ENCODE peak calls at places on chromosome 5, in four cellular contexts. One of them, this sample, is unnamed.

GRCh38 chr5:158023266-158023665 is 164.3 kb upstream of the CLINT1 start:
- DNase-seq in CD8-positive, alpha-beta memory T cell: no peak
- DNase-seq in iPS DF 6.9: no peak
- DNase-seq in GM23248: peak; percentile 54
- DNase-seq in this sample: no peak

GRCh38 chr5:136028782-136029742 is at the start of gene TGFBI:
- DNase-seq in GM23248: peak; percentile 92
- DNase-seq in iPS DF 6.9: peak; percentile 16
- DNase-seq in CD8-positive, alpha-beta memory T cell: no peak
- DNase-seq in this sample: peak; percentile 18

GRCh38 chr5:66009277-66009676 is 82.9 kb downstream of the ERBIN start:
- DNase-seq in iPS DF 6.9: no peak
- DNase-seq in GM23248: no peak
- DNase-seq in CD8-positive, alpha-beta memory T cell: no peak
- DNase-seq in this sample: no peak

GRCh38 chr5:108858959-108859358 is 111.3 kb downstream of the FER start:
- DNase-seq in GM23248: peak; percentile 66
- DNase-seq in iPS DF 6.9: no peak
- DNase-seq in CD8-positive, alpha-beta memory T cell: no peak
- DNase-seq in this sample: no peak

GRCh38 chr5:180806351-180807011 is 3.9 kb upstream of the MGAT1 start:
- DNase-seq in CD8-positive, alpha-beta memory T cell: no peak
- DNase-seq in iPS DF 6.9: no peak
- DNase-seq in GM23248: no peak
- DNase-seq in this sample: no peak

GRCh38 chr5:21919417-21920022 is 933.6 kb downstream of the CDH12 start:
- DNase-seq in CD8-positive, alpha-beta memory T cell: no peak
- DNase-seq in GM23248: peak; percentile 65
- DNase-seq in iPS DF 6.9: peak; percentile 4
- DNase-seq in this sample: no peak

GRCh38 chr5:138179277-138179857 is 455 bp downstream of the KIF20A start:
- DNase-seq in GM23248: peak; percentile 55
- DNase-seq in iPS DF 6.9: no peak
- DNase-seq in CD8-positive, alpha-beta memory T cell: no peak
- DNase-seq in this sample: no peak

GRCh38 chr5:146068136-146068717 is 37.1 kb downstream of the PLAC8L1 start:
- DNase-seq in iPS DF 6.9: no peak
- DNase-seq in CD8-positive, alpha-beta memory T cell: no peak
- DNase-seq in GM23248: no peak
- DNase-seq in this sample: no peak

GRCh38 chr5:143304836-143305475 is 98.5 kb downstream of the NR3C1 start:
- DNase-seq in iPS DF 6.9: no peak
- DNase-seq in CD8-positive, alpha-beta memory T cell: no peak
- DNase-seq in GM23248: no peak
- DNase-seq in this sample: no peak

GRCh38 chr5:119382167-119382566 is 26.3 kb downstream of the TNFAIP8 start:
- DNase-seq in iPS DF 6.9: no peak
- DNase-seq in GM23248: no peak
- DNase-seq in CD8-positive, alpha-beta memory T cell: no peak
- DNase-seq in this sample: no peak

GRCh38 chr5:179166886-179167841 is 107.0 kb downstream of the ZNF354C start:
- DNase-seq in CD8-positive, alpha-beta memory T cell: peak; percentile 31
- DNase-seq in iPS DF 6.9: peak; percentile 29
- DNase-seq in GM23248: peak; percentile 78
- DNase-seq in this sample: peak; percentile 8

GRCh38 chr5:159098285-159099048 is 1.2 kb downstream of the EBF1 start:
- DNase-seq in GM23248: peak; percentile 38
- DNase-seq in CD8-positive, alpha-beta memory T cell: no peak
- DNase-seq in iPS DF 6.9: no peak
- DNase-seq in this sample: no peak

GRCh38 chr5:150497274-150497988 is 10.5 kb upstream of the NDST1 start:
- DNase-seq in iPS DF 6.9: no peak
- DNase-seq in CD8-positive, alpha-beta memory T cell: no peak
- DNase-seq in GM23248: peak; percentile 99
- DNase-seq in this sample: no peak
- H3K4me1 ChIP-seq in iPS DF 6.9: peaks cover 26% of the 10 kb centered on the region
- H3K4me1 ChIP-seq in CD8-positive, alpha-beta memory T cell: no peaks in the 10 kb centered on the region
- H3K4me1 ChIP-seq in GM23248: peaks cover 67% of the 10 kb centered on the region
- H3K4me1 ChIP-seq in this sample: no peaks in the 10 kb centered on the region

GRCh38 chr5:32435416-32435815 is 9.1 kb downstream of the ZFR start:
- DNase-seq in iPS DF 6.9: no peak
- DNase-seq in CD8-positive, alpha-beta memory T cell: no peak
- DNase-seq in GM23248: no peak
- DNase-seq in this sample: no peak

GRCh38 chr5:32436553-32437262 is 7.8 kb downstream of the ZFR start:
- DNase-seq in iPS DF 6.9: no peak
- DNase-seq in CD8-positive, alpha-beta memory T cell: no peak
- DNase-seq in GM23248: no peak
- DNase-seq in this sample: no peak

GRCh38 chr5:32443145-32443540 is 1.4 kb downstream of the ZFR start:
- DNase-seq in iPS DF 6.9: no peak
- DNase-seq in GM23248: peak; percentile 69
- DNase-seq in CD8-positive, alpha-beta memory T cell: no peak
- DNase-seq in this sample: no peak

GRCh38 chr5:32443541-32444190 is 874 bp downstream of the ZFR start:
- DNase-seq in CD8-positive, alpha-beta memory T cell: peak; percentile 44
- DNase-seq in iPS DF 6.9: no peak
- DNase-seq in GM23248: peak; percentile 71
- DNase-seq in this sample: peak; percentile 43

DNA sequence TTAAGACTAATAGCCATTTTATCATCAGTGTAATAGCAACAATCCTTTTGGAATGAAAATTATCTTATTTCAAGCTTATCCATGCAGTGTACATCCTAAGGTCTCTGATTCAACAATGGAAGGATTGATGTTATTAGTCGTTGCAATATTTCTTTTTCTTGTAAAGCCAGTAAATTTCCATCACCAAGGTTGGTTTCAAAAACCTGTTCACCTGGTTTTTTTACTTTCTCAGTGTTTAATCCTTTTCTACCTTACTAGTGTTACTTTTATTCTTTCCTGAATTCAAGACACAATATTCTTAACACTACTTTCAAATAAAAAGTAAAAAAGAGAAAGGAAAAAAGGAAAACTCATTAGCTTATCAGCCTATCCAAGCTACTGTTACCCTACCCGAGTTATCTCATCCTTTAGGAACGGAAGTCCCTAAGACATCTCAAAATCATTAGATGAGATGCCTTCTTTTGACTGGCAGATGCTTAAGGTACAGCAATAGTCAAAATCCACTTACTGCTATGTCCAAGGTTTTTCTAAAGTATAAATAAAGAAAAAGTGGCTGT is 5.4 kb downstream of the ZFR start:
- DNase-seq in CD8-positive, alpha-beta memory T cell: no peak
- DNase-seq in GM23248: no peak
- DNase-seq in iPS DF 6.9: no peak
- DNase-seq in this sample: no peak
- H3K4me1 ChIP-seq in CD8-positive, alpha-beta memory T cell: peaks cover 54% of the 10 kb centered on the region
- H3K4me1 ChIP-seq in GM23248: peaks cover 20% of the 10 kb centered on the region
- H3K4me1 ChIP-seq in iPS DF 6.9: no peaks in the 10 kb centered on the region
- H3K4me1 ChIP-seq in this sample: peaks cover 14% of the 10 kb centered on the region

DNA sequence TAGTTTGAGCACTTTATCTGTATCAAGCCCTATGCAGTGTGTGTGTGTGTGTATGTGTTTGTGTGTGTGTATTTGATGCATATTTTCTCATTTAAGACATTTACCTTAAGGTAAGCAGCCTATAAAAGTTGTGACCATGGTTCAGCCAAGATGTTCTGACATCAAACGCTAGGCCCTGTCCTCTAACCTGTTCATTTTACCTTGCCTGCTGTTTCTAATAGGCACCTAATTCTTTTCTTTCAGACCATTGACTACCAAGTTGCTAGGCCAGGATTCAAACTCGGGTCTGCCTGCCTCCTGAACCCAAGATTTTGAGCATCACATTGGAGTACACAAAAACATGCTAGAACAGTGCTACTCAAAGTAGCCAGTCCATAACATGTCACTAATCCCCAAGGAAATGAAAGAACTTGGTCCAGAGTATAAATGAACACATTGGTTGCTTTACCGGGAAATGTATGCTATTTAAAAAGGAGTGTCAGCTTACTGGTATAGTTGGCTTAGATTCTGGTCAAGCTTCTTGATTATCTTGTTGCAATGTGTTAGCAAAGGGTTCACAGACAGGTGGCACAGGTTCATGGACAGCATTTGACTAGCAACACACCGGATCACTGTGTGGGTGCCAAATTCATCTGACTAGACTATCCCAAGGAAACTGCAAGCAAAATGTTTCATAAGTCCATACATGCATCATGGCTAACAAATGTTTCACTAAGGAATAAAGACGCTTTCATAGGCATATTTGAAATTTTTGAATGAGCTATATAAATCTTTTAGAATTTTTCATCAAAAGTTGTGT is 274.3 kb downstream of the PLK2 start:
- DNase-seq in CD8-positive, alpha-beta memory T cell: no peak
- DNase-seq in GM23248: peak; percentile 49
- DNase-seq in iPS DF 6.9: no peak
- DNase-seq in this sample: no peak
- H3K4me1 ChIP-seq in CD8-positive, alpha-beta memory T cell: no peaks in the 10 kb centered on the region
- H3K4me1 ChIP-seq in GM23248: peaks cover 62% of the 10 kb centered on the region
- H3K4me1 ChIP-seq in iPS DF 6.9: no peaks in the 10 kb centered on the region
- H3K4me1 ChIP-seq in this sample: no peaks in the 10 kb centered on the region

DNA sequence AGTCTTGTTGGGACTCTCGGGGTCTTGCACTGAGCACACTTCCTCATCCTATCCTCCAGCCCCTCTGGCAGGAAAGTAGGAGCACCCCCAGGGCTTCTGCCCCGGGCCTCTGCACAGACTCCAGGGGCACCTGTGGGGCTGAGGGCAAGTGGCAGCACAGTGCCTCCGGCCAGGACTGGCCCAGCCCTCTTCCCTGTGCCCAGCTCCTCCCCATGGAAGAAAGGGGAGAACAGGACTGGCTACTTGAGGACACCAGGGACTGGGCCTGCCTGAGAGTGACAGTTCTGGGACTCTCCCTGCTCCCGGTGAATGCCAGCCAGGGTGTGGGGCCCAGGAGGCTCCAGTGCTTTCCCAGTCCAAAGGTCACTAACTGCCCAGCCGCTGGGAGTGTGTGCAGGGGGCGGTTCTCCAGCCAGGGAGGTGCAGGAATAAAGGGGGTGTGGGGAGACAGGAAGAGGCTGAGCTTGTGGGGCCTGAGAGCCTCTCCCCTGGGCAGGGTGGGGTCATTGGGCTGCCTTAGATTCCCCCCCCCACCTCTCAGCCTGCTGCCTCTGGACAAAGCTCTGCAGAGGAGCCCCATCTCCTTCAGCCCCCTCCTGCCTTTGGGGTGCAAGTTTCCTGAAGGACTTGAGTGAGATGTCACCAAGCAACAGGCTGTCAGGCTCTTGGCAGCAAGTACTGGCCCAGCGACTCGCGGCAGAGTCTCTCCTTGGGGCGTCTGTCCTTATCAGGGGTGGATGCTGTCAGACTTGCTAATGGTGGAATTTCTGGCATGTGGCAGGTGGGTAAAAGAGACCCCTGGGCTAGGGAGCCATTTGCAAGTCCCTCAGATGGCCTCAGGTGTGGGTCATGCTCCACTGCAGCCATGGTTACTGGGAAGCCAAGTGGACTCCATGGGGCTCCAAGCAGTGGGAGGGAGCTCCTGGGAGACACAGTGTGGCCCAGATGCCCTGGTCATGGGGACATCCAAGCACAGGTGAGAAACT is 19.1 kb upstream of the JADE2 start:
- DNase-seq in iPS DF 6.9: no peak
- DNase-seq in GM23248: peak; percentile 11
- DNase-seq in CD8-positive, alpha-beta memory T cell: no peak
- DNase-seq in this sample: no peak
- H3K4me1 ChIP-seq in iPS DF 6.9: peaks cover 15% of the 10 kb centered on the region
- H3K4me1 ChIP-seq in GM23248: peaks cover 38% of the 10 kb centered on the region
- H3K4me1 ChIP-seq in CD8-positive, alpha-beta memory T cell: peaks cover 26% of the 10 kb centered on the region
- H3K4me1 ChIP-seq in this sample: peaks cover 20% of the 10 kb centered on the region

GRCh38 chr5:171978016-171978415 is 28.4 kb downstream of the FBXW11 start:
- DNase-seq in GM23248: no peak
- DNase-seq in CD8-positive, alpha-beta memory T cell: no peak
- DNase-seq in iPS DF 6.9: no peak
- DNase-seq in this sample: no peak
- H3K4me1 ChIP-seq in GM23248: peaks cover 10% of the 10 kb centered on the region
- H3K4me1 ChIP-seq in CD8-positive, alpha-beta memory T cell: peaks cover 24% of the 10 kb centered on the region
- H3K4me1 ChIP-seq in iPS DF 6.9: peaks cover 9% of the 10 kb centered on the region
- H3K4me1 ChIP-seq in this sample: no peaks in the 10 kb centered on the region

GRCh38 chr5:149273237-149273636 is 1.6 kb downstream of the AFAP1L1 start:
- DNase-seq in iPS DF 6.9: no peak
- DNase-seq in CD8-positive, alpha-beta memory T cell: no peak
- DNase-seq in GM23248: no peak
- DNase-seq in this sample: no peak

GRCh38 chr5:149273950-149274349 is 2.3 kb downstream of the AFAP1L1 start:
- DNase-seq in GM23248: no peak
- DNase-seq in CD8-positive, alpha-beta memory T cell: no peak
- DNase-seq in iPS DF 6.9: no peak
- DNase-seq in this sample: no peak

GRCh38 chr5:149268928-149269557 is 2.6 kb upstream of the AFAP1L1 start:
- DNase-seq in iPS DF 6.9: no peak
- DNase-seq in GM23248: peak; percentile 70
- DNase-seq in CD8-positive, alpha-beta memory T cell: no peak
- DNase-seq in this sample: no peak

GRCh38 chr5:149271195-149271716 is 403 bp upstream of the AFAP1L1 start:
- DNase-seq in GM23248: peak; percentile 35
- DNase-seq in CD8-positive, alpha-beta memory T cell: no peak
- DNase-seq in iPS DF 6.9: no peak
- DNase-seq in this sample: no peak

DNA sequence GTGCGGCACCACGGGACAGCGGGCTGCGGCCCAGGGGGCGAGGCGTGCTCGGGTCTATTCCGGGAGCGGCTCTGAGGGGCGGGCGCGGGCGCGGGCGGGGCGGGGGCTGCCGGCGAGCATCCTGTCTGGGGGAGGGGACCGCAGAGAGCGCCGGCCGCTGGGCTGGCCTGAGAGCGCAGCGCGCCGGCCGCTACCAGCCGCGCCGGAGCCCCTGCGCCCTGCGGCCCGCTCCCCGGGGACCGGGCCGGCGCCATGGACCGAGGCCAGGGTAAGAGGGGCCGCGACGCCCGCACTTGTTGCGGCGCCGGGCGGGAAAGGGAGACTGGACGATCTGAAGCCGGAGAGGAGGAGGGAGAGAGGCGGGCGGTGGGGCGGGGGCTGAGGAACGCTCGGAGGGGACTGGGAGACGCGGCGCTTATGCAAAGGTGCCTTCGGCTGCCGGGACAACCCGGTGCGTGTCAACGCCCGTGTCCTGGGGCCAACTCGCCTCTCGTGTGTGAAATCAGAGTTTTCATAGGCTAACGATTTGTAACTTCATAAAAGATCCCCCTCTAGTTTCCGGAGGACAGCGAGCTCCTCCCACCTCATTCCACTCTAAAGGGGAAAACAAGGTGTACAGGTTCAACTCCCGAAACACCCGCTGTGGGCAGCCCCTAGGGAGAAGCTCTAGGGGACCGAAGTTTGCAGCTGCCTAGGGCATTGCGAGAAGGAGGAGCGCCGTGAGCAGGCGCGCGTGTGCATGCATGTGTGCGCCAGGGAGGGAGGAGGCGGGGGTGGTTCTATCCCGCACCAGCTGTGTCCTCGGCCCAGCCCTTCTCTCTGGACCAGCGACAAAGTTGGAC is at the start of gene AFAP1L1:
- DNase-seq in CD8-positive, alpha-beta memory T cell: no peak
- DNase-seq in GM23248: peak; percentile 77
- DNase-seq in iPS DF 6.9: no peak
- DNase-seq in this sample: no peak
- H3K4me1 ChIP-seq in CD8-positive, alpha-beta memory T cell: no peaks in the 10 kb centered on the region
- H3K4me1 ChIP-seq in GM23248: no peaks in the 10 kb centered on the region
- H3K4me1 ChIP-seq in iPS DF 6.9: no peaks in the 10 kb centered on the region
- H3K4me1 ChIP-seq in this sample: no peaks in the 10 kb centered on the region

GRCh38 chr5:81354093-81354492 is 39.8 kb downstream of the ACOT12 start:
- DNase-seq in iPS DF 6.9: no peak
- DNase-seq in GM23248: no peak
- DNase-seq in CD8-positive, alpha-beta memory T cell: no peak
- DNase-seq in this sample: no peak
- H3K4me1 ChIP-seq in iPS DF 6.9: peaks cover 2% of the 10 kb centered on the region
- H3K4me1 ChIP-seq in GM23248: no peaks in the 10 kb centered on the region
- H3K4me1 ChIP-seq in CD8-positive, alpha-beta memory T cell: no peaks in the 10 kb centered on the region
- H3K4me1 ChIP-seq in this sample: no peaks in the 10 kb centered on the region

GRCh38 chr5:56155085-56155484 is 78.0 kb downstream of the ANKRD55 start:
- DNase-seq in CD8-positive, alpha-beta memory T cell: no peak
- DNase-seq in iPS DF 6.9: no peak
- DNase-seq in GM23248: no peak
- DNase-seq in this sample: no peak
- H3K4me1 ChIP-seq in CD8-positive, alpha-beta memory T cell: peaks cover 50% of the 10 kb centered on the region
- H3K4me1 ChIP-seq in iPS DF 6.9: no peaks in the 10 kb centered on the region
- H3K4me1 ChIP-seq in GM23248: no peaks in the 10 kb centered on the region
- H3K4me1 ChIP-seq in this sample: peaks cover 21% of the 10 kb centered on the region

This sample was measured in effector memory CD4-positive, alpha-beta T cell.